ENCODE peak calls at places on chromosomes 2 and 18, in nine cellular contexts. V is cardiac fibroblast, Z is lower lobe of right lung, X is ovary, C is prostate gland, Y is AG04449, J is mammary epithelial cell, U is lung, L is GM12865. D is an unnamed sample.

GRCh38 chr2:133498166-133498565 is 70.1 kb downstream of the NCKAP5 start:
- DNase-seq in V (no peak), J (no peak), Y (no peak), L (no peak), X (no peak), U (no peak), Z (no peak), C (no peak), D (no peak)

GRCh38 chr2:10038716-10039115 is 4.6 kb upstream of the KLF11 start:
- DNase-seq in C (no peak), J (no peak), Y (no peak), Z (peak; percentile 3), X (no peak), V (no peak), U (no peak), L (no peak), D (no peak)

GRCh38 chr2:128440666-128441340 is 122.1 kb upstream of the HS6ST1 start:
- DNase-seq in L (no peak), Z (no peak), Y (no peak), V (no peak), U (peak; percentile 18), J (no peak), C (no peak), X (peak; percentile 17), D (peak; percentile 14)

GRCh38 chr18:44062345-44062744 is 618.3 kb upstream of the SETBP1 start:
- DNase-seq in V (no peak), Y (no peak), C (no peak), Z (no peak), U (no peak), J (no peak), L (peak; percentile 6), X (no peak), D (no peak)

GRCh38 chr2:101921319-101921960 is 70.3 kb upstream of the IL1R2 start:
- DNase-seq in L (peak; percentile 19), X (no peak), V (no peak), U (no peak), Z (no peak), Y (no peak), C (no peak), J (no peak), D (no peak)

GRCh38 chr2:111898703-111899514 is 502 bp downstream of the MERTK start:
- DNase-seq in L (no peak), C (peak; percentile 25), Z (peak; percentile 68), Y (no peak), V (peak; percentile 12), U (no peak), J (no peak), X (peak; percentile 50), D (peak; percentile 46)

GRCh38 chr18:73715228-73715670 is 432.4 kb downstream of the FBXO15 start:
- DNase-seq in C (no peak), Z (no peak), V (peak; percentile 59), X (no peak), J (no peak), U (no peak), Y (no peak), L (no peak), D (no peak)

GRCh38 chr18:77906103-77906502 is 656.5 kb downstream of the GALR1 start:
- DNase-seq in V (no peak), J (no peak), C (no peak), Z (no peak), U (no peak), Y (no peak), X (no peak), L (no peak), D (no peak)

GRCh38 chr2:45145073-45145899 is 136.0 kb upstream of the SIX2 start:
- DNase-seq in V (no peak), Z (no peak), J (no peak), C (no peak), X (no peak), U (no peak), L (no peak), Y (no peak), D (no peak)

GRCh38 chr18:23059541-23060465 is 75.5 kb upstream of the CABLES1 start:
- DNase-seq in L (no peak), U (no peak), X (no peak), V (no peak), J (no peak), Y (no peak), C (no peak), Z (no peak), D (no peak)

GRCh38 chr2:14616342-14616741 is 16.2 kb upstream of the LRATD1 start:
- DNase-seq in V (no peak), Z (no peak), C (no peak), U (no peak), L (no peak), J (no peak), Y (no peak), X (peak; percentile 25), D (no peak)

GRCh38 chr18:5584751-5585417 is 41.1 kb upstream of the EPB41L3 start:
- DNase-seq in J (peak; percentile 36), U (no peak), Y (no peak), X (no peak), V (peak; percentile 35), L (no peak), Z (no peak), C (no peak), D (no peak)

GRCh38 chr2:163877316-163877715 is 141.5 kb upstream of the FIGN start:
- DNase-seq in X (no peak), C (no peak), V (peak; percentile 55), Y (peak; percentile 49), U (no peak), L (no peak), Z (no peak), J (no peak), D (peak; percentile 15)

GRCh38 chr2:174003635-174004310 is 38.6 kb upstream of the SP3 start:
- DNase-seq in Z (no peak), X (no peak), J (no peak), L (no peak), Y (no peak), C (no peak), V (no peak), U (no peak), D (peak; percentile 76)

GRCh38 chr2:172096661-172097547 is 5.8 kb downstream of the DLX2 start:
- DNase-seq in L (no peak), Y (peak; percentile 74), J (peak; percentile 82), U (no peak), Z (no peak), X (no peak), C (no peak), V (peak; percentile 70), D (no peak)

GRCh38 chr2:41965173-41965875 is 82.5 kb upstream of the PKDCC start:
- DNase-seq in U (no peak), V (no peak), J (no peak), C (no peak), L (no peak), X (no peak), Y (no peak), Z (no peak), D (no peak)
- H3K4me3 ChIP-seq in U (no peak overlapping the region), V (no peak overlapping the region), J (no peak overlapping the region), C (no peak overlapping the region), L (no peak overlapping the region), X (no peak overlapping the region), Y (no peak overlapping the region), Z (no peak overlapping the region), D (no peak overlapping the region)

DNA sequence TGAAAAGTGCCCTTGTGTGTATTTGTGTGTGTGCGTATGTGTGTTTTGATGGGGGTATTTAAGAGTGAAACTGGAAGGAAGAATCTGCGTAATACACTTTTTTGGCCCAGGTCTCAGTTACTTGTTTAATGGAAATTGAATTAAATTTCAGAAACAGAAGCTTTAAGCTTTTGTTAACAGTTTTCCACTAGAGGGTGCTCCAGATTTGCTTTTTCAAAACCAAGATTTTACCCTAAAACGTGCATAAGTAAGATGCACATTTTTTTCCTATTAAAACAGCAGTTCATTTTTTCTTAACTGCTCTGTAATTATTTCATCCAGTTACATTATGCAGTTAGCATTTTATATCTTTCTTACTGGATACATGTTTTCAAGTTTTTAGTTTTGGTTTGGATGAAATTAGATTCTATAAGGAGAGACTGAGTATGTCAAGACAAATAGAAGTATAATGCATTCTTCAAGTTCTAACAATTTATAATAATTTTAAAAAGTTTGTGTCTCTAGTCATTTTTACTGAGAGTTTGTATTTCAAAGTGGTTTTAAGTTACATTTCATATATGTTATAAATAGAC is 97.2 kb downstream of the PIK3C3 start:
- DNase-seq in V (peak; percentile 61), L (no peak), Y (no peak), C (no peak), J (no peak), U (no peak), X (no peak), Z (no peak), D (no peak)
- TF ChIP-seq CTCF in V (peak; percentile 53), L (no peak), Y (peak; percentile 13), C (no peak), J (peak; percentile 40), U (no peak), X (no peak), Z (no peak), D (no peak)

GRCh38 chr18:70362258-70362657 is 73.4 kb downstream of the SOCS6 start:
- DNase-seq in U (no peak), L (no peak), Z (no peak), X (no peak), J (no peak), C (no peak), Y (no peak), V (no peak), D (no peak)

GRCh38 chr18:70366670-70367069 is 77.8 kb downstream of the SOCS6 start:
- DNase-seq in Z (no peak), U (no peak), J (no peak), Y (no peak), L (no peak), X (no peak), V (peak; percentile 26), C (no peak), D (no peak)

GRCh38 chr18:70366174-70366573 is 77.3 kb downstream of the SOCS6 start:
- DNase-seq in V (peak; percentile 26), U (no peak), Z (no peak), J (no peak), C (no peak), L (no peak), X (no peak), Y (no peak), D (no peak)

GRCh38 chr18:70365361-70365760 is 76.5 kb downstream of the SOCS6 start:
- DNase-seq in C (no peak), U (no peak), Z (no peak), L (no peak), J (no peak), V (peak; percentile 23), Y (no peak), X (no peak), D (no peak)

DNA sequence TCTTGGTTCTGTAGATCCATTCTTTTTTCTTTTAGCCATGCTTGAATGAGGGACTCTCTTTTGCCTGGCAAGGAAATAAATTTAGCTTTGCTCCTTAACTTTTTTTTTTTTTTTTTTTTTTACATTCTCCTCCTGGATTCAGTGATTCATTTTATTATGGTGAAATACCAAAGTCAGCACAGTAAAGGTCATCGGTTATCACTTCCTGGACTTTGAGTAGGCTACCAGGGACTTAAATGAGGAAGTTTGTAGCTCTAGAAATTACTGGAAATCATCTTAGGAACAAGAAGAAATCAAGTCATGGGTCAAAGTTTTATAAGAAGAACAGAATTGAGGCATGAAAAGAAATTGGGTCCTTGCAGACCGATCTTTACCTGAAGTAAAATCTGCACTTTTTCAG is 75.0 kb downstream of the SOCS6 start:
- DNase-seq in V (peak; percentile 73), J (no peak), X (no peak), U (no peak), Y (no peak), Z (no peak), C (no peak), L (no peak), D (no peak)
- H3K4me3 ChIP-seq in V (no peak overlapping the region), J (no peak overlapping the region), X (no peak overlapping the region), U (no peak overlapping the region), Y (no peak overlapping the region), Z (no peak overlapping the region), C (no peak overlapping the region), L (no peak overlapping the region), D (no peak overlapping the region)

GRCh38 chr2:188456114-188456909 is 164.6 kb downstream of the GULP1 start:
- DNase-seq in Y (no peak), X (no peak), C (no peak), Z (peak; percentile 24), U (no peak), V (no peak), J (no peak), L (no peak), D (no peak)
- TF ChIP-seq CTCF in Y (no peak), X (no peak), C (no peak), Z (no peak), U (no peak), V (peak; percentile 23), J (peak; percentile 13), L (peak; percentile 41), D (no peak)

D was measured in body of pancreas.